ENCODE peak calls at places on chromosomes 3 and 15, in five cellular contexts. Q is SK-N-SH, W is stomach, X is transverse colon, E is GM23338. Y is an unnamed sample.

GRCh38 chr15:93151488-93151887 is 62.5 kb upstream of the RGMA start:
- DNase-seq in W (no peak), Q (no peak), X (no peak), E (no peak), Y (no peak)

GRCh38 chr3:86785381-86785780 is 205.6 kb downstream of the VGLL3 start:
- DNase-seq in W (no peak), Q (no peak), E (no peak), X (no peak), Y (no peak)

GRCh38 chr15:39287322-39288195 is 293.3 kb upstream of the THBS1 start:
- DNase-seq in X (no peak), E (no peak), W (no peak), Q (no peak), Y (no peak)

GRCh38 chr3:72043212-72044133 is 258.5 kb upstream of the PROK2 start:
- DNase-seq in E (no peak), Q (no peak), X (no peak), W (no peak), Y (no peak)

GRCh38 chr15:79400650-79401049 is 31.5 kb upstream of the MINAR1 start:
- DNase-seq in W (no peak), X (no peak), Q (no peak), E (no peak), Y (no peak)

GRCh38 chr15:70563561-70564095 is 199.7 kb downstream of the UACA start:
- DNase-seq in Q (no peak), W (peak; percentile 11), E (no peak), X (no peak), Y (no peak)

GRCh38 chr3:45597166-45597565 is 2.6 kb downstream of the LIMD1 start:
- DNase-seq in Q (no peak), W (peak; percentile 48), X (peak; percentile 24), E (no peak), Y (no peak)

GRCh38 chr3:18745472-18745871 is 320.3 kb upstream of the SATB1 start:
- DNase-seq in X (no peak), W (no peak), E (no peak), Q (no peak), Y (no peak)

GRCh38 chr15:66719471-66719870 is 17.4 kb downstream of the SMAD6 start:
- DNase-seq in E (no peak), X (no peak), W (no peak), Q (no peak), Y (no peak)

GRCh38 chr3:84108442-84108971 is 850.3 kb upstream of the CADM2 start:
- DNase-seq in X (no peak), E (no peak), W (no peak), Q (no peak), Y (no peak)

GRCh38 chr15:40928975-40929729 is at the start of gene DLL4:
- DNase-seq in Q (peak; percentile 80), E (peak; percentile 92), X (peak; percentile 87), W (peak; percentile 74), Y (peak; percentile 71)

GRCh38 chr15:63324770-63325169 is 47.4 kb downstream of the APH1B start:
- DNase-seq in Q (no peak), W (no peak), X (no peak), E (no peak), Y (no peak)

GRCh38 chr3:165983284-165983683 is 146.1 kb upstream of the BCHE start:
- DNase-seq in E (peak; percentile 45), Q (no peak), X (no peak), W (no peak), Y (no peak)

GRCh38 chr15:51223771-51224229 is 114.6 kb downstream of the CYP19A1 start:
- DNase-seq in W (no peak), X (no peak), Q (no peak), E (no peak), Y (peak; percentile 65)

GRCh38 chr3:118809696-118810498 is 224.7 kb downstream of the IGSF11 start:
- DNase-seq in X (no peak), Q (no peak), W (no peak), E (no peak), Y (no peak)

GRCh38 chr15:65362491-65362890 is 15.3 kb downstream of the IGDCC3 start:
- DNase-seq in E (no peak), X (no peak), Q (no peak), W (no peak), Y (no peak)

GRCh38 chr3:148319161-148319915 is 378.4 kb upstream of the AGTR1 start:
- DNase-seq in X (no peak), Q (no peak), E (no peak), W (no peak), Y (no peak)

GRCh38 chr15:55277116-55277564 is 12.5 kb downstream of the RAB27A start:
- DNase-seq in W (no peak), Q (no peak), X (peak; percentile 19), E (no peak), Y (no peak)

GRCh38 chr3:2133191-2133590 is 34.5 kb downstream of the CNTN4 start:
- DNase-seq in E (no peak), W (no peak), X (no peak), Q (no peak), Y (no peak)

GRCh38 chr3:47008258-47008671 is 28.8 kb downstream of the NBEAL2 start:
- DNase-seq in W (no peak), E (no peak), Q (peak; percentile 23), X (peak; percentile 7), Y (no peak)

GRCh38 chr3:141795719-141796435 is 32.7 kb downstream of the GRK7 start:
- DNase-seq in W (no peak), Q (peak; percentile 42), X (peak; percentile 42), E (no peak), Y (no peak)

GRCh38 chr3:39809181-39809994 is at the start of gene MYRIP:
- DNase-seq in W (peak; percentile 90), Q (peak; percentile 96), E (peak; percentile 89), X (peak; percentile 81), Y (no peak)

GRCh38 chr15:39657714-39658113 is 76.8 kb downstream of the THBS1 start:
- DNase-seq in Q (no peak), W (no peak), E (no peak), X (no peak), Y (no peak)

GRCh38 chr15:83108266-83109219 is 1.1 kb downstream of the TM6SF1 start:
- DNase-seq in Q (peak; percentile 33), X (peak; percentile 41), E (peak; percentile 27), W (peak; percentile 34), Y (no peak)

GRCh38 chr3:197327701-197328100 is 29.3 kb upstream of the DLG1 start:
- DNase-seq in X (no peak), E (no peak), Q (no peak), W (no peak), Y (no peak)

GRCh38 chr3:63980019-63980418 is 43.3 kb downstream of the PSMD6 start:
- DNase-seq in E (no peak), Q (no peak), X (no peak), W (no peak), Y (no peak)

GRCh38 chr15:88835646-88836045 is 32.4 kb downstream of the ACAN start:
- DNase-seq in X (no peak), Q (no peak), E (no peak), W (no peak), Y (no peak)

GRCh38 chr3:134375542-134376384 is 1.5 kb upstream of the AMOTL2 start:
- DNase-seq in E (no peak), X (no peak), W (no peak), Q (no peak), Y (no peak)

DNA sequence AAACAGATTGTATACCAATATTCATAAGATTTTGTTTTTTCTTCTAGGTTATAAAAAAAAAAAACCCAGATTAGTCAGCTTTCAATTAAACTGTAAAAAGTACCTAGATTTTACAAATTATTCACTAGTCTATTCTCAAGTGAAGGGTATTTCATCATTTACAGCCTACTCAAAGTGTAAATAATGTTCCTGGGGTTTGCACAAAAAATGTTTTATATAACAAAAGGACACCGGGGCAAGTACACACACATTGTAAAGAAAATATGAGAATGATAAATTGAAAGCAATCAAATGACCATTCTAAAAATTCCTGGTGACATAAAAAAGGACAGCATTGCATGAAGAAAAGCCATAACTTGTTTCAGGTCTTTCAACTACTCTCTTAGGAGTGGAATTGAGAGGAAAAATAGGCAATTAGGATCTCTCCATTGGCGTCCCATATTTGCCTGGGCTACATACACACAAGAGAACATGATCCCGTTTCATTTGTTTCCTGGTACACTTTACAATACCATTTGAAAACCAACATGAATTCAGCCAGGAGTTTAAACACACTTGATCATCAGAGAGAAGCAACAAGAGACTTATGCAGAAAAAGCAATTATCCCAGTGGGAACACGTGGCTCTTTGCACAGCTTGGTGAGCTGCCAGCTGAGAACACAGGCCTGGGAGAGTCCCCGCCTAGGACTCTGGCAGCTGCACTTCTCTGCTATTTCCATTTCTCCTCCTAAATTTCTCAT is 1039.2 kb downstream of the ROBO1 start:
- DNase-seq in W (peak; percentile 67), X (peak; percentile 29), E (peak; percentile 8), Q (peak; percentile 34), Y (no peak)
- TF ChIP-seq POLR2AphosphoS5 in W (no peak), X (no peak), E (no peak), Q (no peak), Y (no peak)

GRCh38 chr15:25438601-25439455 is at the start of gene UBE3A:
- DNase-seq in X (peak; percentile 93), E (peak; percentile 95), W (peak; percentile 93), Q (peak; percentile 95), Y (peak; percentile 71)

GRCh38 chr15:25441111-25441510 is 2.3 kb upstream of the UBE3A start:
- DNase-seq in E (no peak), W (no peak), Q (no peak), X (no peak), Y (no peak)

GRCh38 chr15:25436707-25437106 is 2.1 kb downstream of the UBE3A start:
- DNase-seq in E (no peak), W (no peak), X (no peak), Q (no peak), Y (no peak)

GRCh38 chr15:25437751-25438600 is 848 bp downstream of the UBE3A start:
- DNase-seq in X (peak; percentile 58), W (peak; percentile 45), E (peak; percentile 81), Q (peak; percentile 79), Y (peak; percentile 3)

GRCh38 chr15:25439456-25439836 is 622 bp upstream of the UBE3A start:
- DNase-seq in E (peak; percentile 27), X (peak; percentile 49), Q (no peak), W (peak; percentile 27), Y (peak; percentile 6)
- TF ChIP-seq CTCF in E (no peak), X (no peak), Q (no peak), W (no peak), Y (no peak)

DNA sequence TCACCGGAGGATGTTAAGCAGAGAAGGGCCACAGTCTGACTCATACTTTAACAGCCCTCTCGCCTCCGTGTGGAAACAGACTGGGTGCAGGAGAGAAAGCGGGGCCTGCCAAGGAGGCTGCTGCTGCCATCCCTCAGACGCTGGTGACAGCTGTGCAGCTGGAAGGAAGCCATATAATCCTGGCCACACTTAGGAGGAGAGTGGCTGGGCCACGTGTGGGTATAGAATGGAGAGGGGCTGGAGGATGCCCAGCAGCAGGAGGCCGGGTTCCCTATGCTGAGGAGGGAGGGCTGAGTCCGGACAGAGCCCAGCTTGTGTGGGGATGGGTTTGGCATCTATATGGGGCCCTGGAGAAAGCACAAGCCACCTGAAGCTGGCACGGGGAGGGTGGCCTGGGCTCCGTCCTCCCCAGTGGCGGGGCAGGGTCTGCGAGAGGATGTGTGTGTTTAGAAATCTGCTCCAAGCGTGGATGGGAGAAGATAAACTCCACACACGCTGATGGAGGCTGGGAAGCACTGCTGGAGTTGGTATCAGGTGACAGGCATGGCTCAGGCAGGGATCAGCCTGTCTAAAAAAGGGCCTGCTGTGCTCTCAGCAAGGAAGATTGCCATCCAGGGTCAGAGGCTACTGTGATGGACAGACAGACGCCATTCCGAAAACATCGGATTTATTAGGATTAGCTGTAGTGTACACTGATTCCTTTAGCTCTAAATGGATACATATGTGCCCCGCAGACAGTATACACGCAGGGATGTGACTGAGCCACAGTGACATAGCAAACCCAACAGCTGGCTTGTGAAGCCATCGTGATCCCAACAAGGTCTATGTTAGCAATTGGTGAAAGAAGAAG is 15.9 kb downstream of the ABTB1 start:
- DNase-seq in W (no peak), Q (no peak), E (no peak), X (peak; percentile 20), Y (no peak)
- TF ChIP-seq POLR2AphosphoS5 in W (no peak), Q (no peak), E (no peak), X (peak; percentile 8), Y (no peak)

GRCh38 chr3:178525180-178525704 is 11.0 kb upstream of the KCNMB2 start:
- DNase-seq in X (no peak), W (no peak), Q (no peak), E (peak; percentile 44), Y (no peak)
- TF ChIP-seq CTCF in X (no peak), W (no peak), Q (no peak), E (no peak), Y (no peak)